ENCODE peak calls at places on chromosomes 11 and 22, in nine cellular contexts. M, A, W, T, V, X, R, Z and K are unnamed samples.

GRCh38 chr11:14109742-14110141 is 147.2 kb downstream of the SPON1 start:
- DNase-seq in M (no peak), A (no peak), W (no peak), T (no peak), V (no peak), X (no peak), R (no peak), Z (no peak), K (no peak)

GRCh38 chr11:65855927-65856363 is 2.0 kb downstream of the CFL1 start:
- DNase-seq in M (no peak), A (peak; percentile 23), W (no peak), T (no peak), V (no peak), X (no peak), R (no peak), Z (no peak), K (no peak)

GRCh38 chr11:89421718-89422117 is 69.5 kb downstream of the NOX4 start:
- DNase-seq in M (no peak), A (no peak), W (no peak), T (no peak), V (no peak), X (no peak), R (no peak), Z (no peak), K (no peak)

GRCh38 chr11:73429121-73429740 is 53.0 kb downstream of the RELT start:
- DNase-seq in M (peak; percentile 41), A (no peak), W (peak; percentile 73), T (no peak), V (no peak), X (no peak), R (no peak), Z (no peak), K (no peak)

GRCh38 chr11:104570088-104570701 is 328.1 kb downstream of the CASP12 start:
- DNase-seq in M (no peak), A (no peak), W (peak; percentile 14), T (no peak), V (no peak), X (no peak), R (no peak), Z (no peak), K (no peak)

GRCh38 chr11:6523253-6523652 is 26.2 kb downstream of the DNHD1 start:
- DNase-seq in M (peak; percentile 22), A (no peak), W (peak; percentile 79), T (no peak), V (no peak), X (no peak), R (no peak), Z (no peak), K (peak; percentile 9)

GRCh38 chr22:26986884-26987283 is 329.5 kb downstream of the MIAT start:
- DNase-seq in M (no peak), A (no peak), W (no peak), T (no peak), V (no peak), X (no peak), R (no peak), Z (no peak), K (no peak)

GRCh38 chr11:27933992-27934829 is 173.7 kb downstream of the KIF18A start:
- DNase-seq in M (peak; percentile 92), A (no peak), W (peak; percentile 84), T (no peak), V (no peak), X (no peak), R (no peak), Z (no peak), K (peak; percentile 98)

GRCh38 chr11:62737196-62737595 is 8.9 kb downstream of the TTC9C start:
- DNase-seq in M (no peak), A (no peak), W (no peak), T (no peak), V (no peak), X (no peak), R (no peak), Z (no peak), K (no peak)

GRCh38 chr11:69287968-69288882 is 5.7 kb upstream of the MYEOV start:
- DNase-seq in M (no peak), A (no peak), W (no peak), T (no peak), V (no peak), X (no peak), R (peak; percentile 68), Z (no peak), K (no peak)

GRCh38 chr11:65883786-65884715 is 4.2 kb downstream of the FIBP start:
- DNase-seq in M (no peak), A (no peak), W (no peak), T (no peak), V (no peak), X (no peak), R (no peak), Z (no peak), K (no peak)

GRCh38 chr11:2740275-2740940 is 40.6 kb upstream of the KCNQ1OT1 start:
- DNase-seq in M (no peak), A (no peak), W (no peak), T (no peak), V (no peak), X (no peak), R (no peak), Z (no peak), K (no peak)

GRCh38 chr11:118917488-118918127 is 8.1 kb downstream of the BCL9L start:
- DNase-seq in M (peak; percentile 67), A (peak; percentile 42), W (peak; percentile 93), T (peak; percentile 27), V (no peak), X (no peak), R (no peak), Z (peak; percentile 77), K (no peak)

GRCh38 chr11:62130498-62131464 is 7.0 kb downstream of the INCENP start:
- DNase-seq in M (no peak), A (no peak), W (no peak), T (no peak), V (no peak), X (no peak), R (peak; percentile 19), Z (no peak), K (no peak)

GRCh38 chr11:104892723-104893511 is 5.3 kb downstream of the CASP12 start:
- DNase-seq in M (no peak), A (no peak), W (peak; percentile 72), T (no peak), V (no peak), X (no peak), R (no peak), Z (no peak), K (no peak)

GRCh38 chr11:35289821-35290220 is 129.5 kb downstream of the SLC1A2 start:
- DNase-seq in M (peak; percentile 60), A (no peak), W (peak; percentile 54), T (no peak), V (no peak), X (no peak), R (no peak), Z (no peak), K (no peak)

GRCh38 chr11:2302280-2302843 is 549 bp downstream of the TSPAN32 start:
- DNase-seq in M (no peak), A (no peak), W (no peak), T (no peak), V (no peak), X (peak; percentile 28), R (no peak), Z (no peak), K (no peak)

GRCh38 chr11:66115638-66116410 is 45.8 kb downstream of the PACS1 start:
- DNase-seq in M (no peak), A (no peak), W (no peak), T (no peak), V (no peak), X (peak; percentile 47), R (no peak), Z (no peak), K (no peak)

GRCh38 chr11:36165638-36166389 is 123.4 kb downstream of the COMMD9 start:
- DNase-seq in M (no peak), A (no peak), W (no peak), T (peak; percentile 12), V (no peak), X (no peak), R (no peak), Z (no peak), K (no peak)

GRCh38 chr11:65213322-65214211 is 31.8 kb downstream of the CAPN1 start:
- DNase-seq in M (no peak), A (peak; percentile 34), W (peak; percentile 20), T (no peak), V (no peak), X (no peak), R (peak; percentile 24), Z (peak; percentile 68), K (no peak)

GRCh38 chr11:112173152-112173551 is 2.2 kb upstream of the BCO2 start:
- DNase-seq in M (no peak), A (no peak), W (no peak), T (no peak), V (no peak), X (no peak), R (no peak), Z (no peak), K (no peak)

GRCh38 chr11:57792060-57792541 is 30.5 kb downstream of the CTNND1 start:
- DNase-seq in M (no peak), A (peak; percentile 82), W (peak; percentile 66), T (no peak), V (peak; percentile 26), X (peak; percentile 90), R (peak; percentile 68), Z (peak; percentile 94), K (no peak)

GRCh38 chr22:31607696-31608095 is 54.3 kb downstream of the PISD start:
- DNase-seq in M (no peak), A (no peak), W (no peak), T (no peak), V (no peak), X (no peak), R (no peak), Z (no peak), K (no peak)

GRCh38 chr22:24117942-24118341 is 63.3 kb upstream of the SUSD2 start:
- DNase-seq in M (no peak), A (no peak), W (no peak), T (no peak), V (no peak), X (no peak), R (no peak), Z (no peak), K (no peak)